ENCODE peak calls at places on chromosome 5, in four cellular contexts. J, U, X and E are unnamed samples.

GRCh38 chr5:170736966-170737365 is 46.6 kb upstream of the GABRP start:
- DNase-seq in X (no peak), J (no peak), U (no peak), E (peak)

GRCh38 chr5:157613385-157614245 is 38.0 kb upstream of the ADAM19 start:
- DNase-seq in J (no peak), U (no peak), X (no peak), E (no peak)

GRCh38 chr5:39399135-39400036 is 25.4 kb downstream of the DAB2 start:
- DNase-seq in J (no peak), U (no peak), X (peak), E (no peak)

GRCh38 chr5:37816883-37817282 is 23.0 kb downstream of the GDNF start:
- DNase-seq in X (no peak), J (no peak), U (no peak), E (no peak)

GRCh38 chr5:113090336-113091106 is 113.9 kb downstream of the DCP2 start:
- DNase-seq in X (no peak), U (no peak), J (no peak), E (no peak)

GRCh38 chr5:73266925-73267775 is 94.2 kb downstream of the TMEM174 start:
- DNase-seq in J (no peak), U (no peak), X (no peak), E (no peak)

GRCh38 chr5:156295434-156295833 is 31.5 kb upstream of the SGCD start:
- DNase-seq in X (no peak), J (no peak), U (no peak), E (no peak)

GRCh38 chr5:38719916-38720315 is 125.9 kb upstream of the OSMR start:
- DNase-seq in X (peak), J (no peak), U (no peak), E (no peak)

GRCh38 chr5:66796306-66797292 is 200.4 kb downstream of the MAST4 start:
- DNase-seq in U (no peak), X (peak), J (no peak), E (no peak)

GRCh38 chr5:10009802-10010201 is 239.9 kb downstream of the ATPSCKMT start:
- DNase-seq in J (no peak), X (no peak), U (no peak), E (no peak)

GRCh38 chr5:62547929-62548678 is 30.5 kb upstream of the LRRC70 start:
- DNase-seq in X (no peak), J (no peak), U (no peak), E (no peak)

GRCh38 chr5:43315262-43315661 is 2.0 kb upstream of the HMGCS1 start:
- DNase-seq in X (no peak), U (no peak), J (no peak), E (no peak)

GRCh38 chr5:96080557-96080956 is 118.9 kb upstream of the ELL2 start:
- DNase-seq in X (peak), U (no peak), J (no peak), E (no peak)

GRCh38 chr5:56545016-56545415 is 270.3 kb upstream of the MAP3K1 start:
- DNase-seq in U (no peak), J (no peak), X (no peak), E (no peak)

GRCh38 chr5:124888622-124889521 is 142.4 kb upstream of the ZNF608 start:
- DNase-seq in U (no peak), J (no peak), X (no peak), E (no peak)

GRCh38 chr5:33837301-33837700 is 54.5 kb downstream of the ADAMTS12 start:
- DNase-seq in X (no peak), U (no peak), J (no peak), E (no peak)

GRCh38 chr5:178668579-178668978 is 41.7 kb upstream of the CLK4 start:
- DNase-seq in J (no peak), X (no peak), U (no peak), E (no peak)

GRCh38 chr5:40755407-40756365 is at the start of gene TTC33:
- DNase-seq in J (peak), X (peak), U (peak), E (peak)
- TF ChIP-seq CTCF in J (no peak), X (peak), U (peak), E (peak)

GRCh38 chr5:122702524-122702875 is 72.4 kb upstream of the SNX2 start:
- DNase-seq in X (no peak), U (no peak), J (no peak), E (no peak)

GRCh38 chr5:122705876-122706275 is 69.0 kb upstream of the SNX2 start:
- DNase-seq in X (no peak), U (no peak), J (no peak), E (no peak)

GRCh38 chr5:122703214-122703613 is 71.7 kb upstream of the SNX2 start:
- DNase-seq in U (no peak), J (no peak), X (no peak), E (no peak)

GRCh38 chr5:122701640-122702523 is 73.0 kb upstream of the SNX2 start:
- DNase-seq in X (no peak), U (peak), J (no peak), E (no peak)

GRCh38 chr5:122704247-122705036 is 70.4 kb upstream of the SNX2 start:
- DNase-seq in X (peak), J (no peak), U (no peak), E (no peak)
- TF ChIP-seq CTCF in X (peak), J (no peak), U (peak), E (peak)

GRCh38 chr5:173055983-173056782 is at the start of gene CREBRF:
- DNase-seq in X (peak), J (peak), U (peak), E (peak)

GRCh38 chr5:173055042-173055721 is 970 bp upstream of the CREBRF start:
- DNase-seq in J (no peak), U (no peak), X (no peak), E (no peak)

GRCh38 chr5:173055722-173055982 is 500 bp upstream of the CREBRF start:
- DNase-seq in U (no peak), J (peak), X (no peak), E (no peak)

GRCh38 chr5:173056783-173057061 is 570 bp downstream of the CREBRF start:
- DNase-seq in X (no peak), U (peak), J (no peak), E (no peak)

DNA sequence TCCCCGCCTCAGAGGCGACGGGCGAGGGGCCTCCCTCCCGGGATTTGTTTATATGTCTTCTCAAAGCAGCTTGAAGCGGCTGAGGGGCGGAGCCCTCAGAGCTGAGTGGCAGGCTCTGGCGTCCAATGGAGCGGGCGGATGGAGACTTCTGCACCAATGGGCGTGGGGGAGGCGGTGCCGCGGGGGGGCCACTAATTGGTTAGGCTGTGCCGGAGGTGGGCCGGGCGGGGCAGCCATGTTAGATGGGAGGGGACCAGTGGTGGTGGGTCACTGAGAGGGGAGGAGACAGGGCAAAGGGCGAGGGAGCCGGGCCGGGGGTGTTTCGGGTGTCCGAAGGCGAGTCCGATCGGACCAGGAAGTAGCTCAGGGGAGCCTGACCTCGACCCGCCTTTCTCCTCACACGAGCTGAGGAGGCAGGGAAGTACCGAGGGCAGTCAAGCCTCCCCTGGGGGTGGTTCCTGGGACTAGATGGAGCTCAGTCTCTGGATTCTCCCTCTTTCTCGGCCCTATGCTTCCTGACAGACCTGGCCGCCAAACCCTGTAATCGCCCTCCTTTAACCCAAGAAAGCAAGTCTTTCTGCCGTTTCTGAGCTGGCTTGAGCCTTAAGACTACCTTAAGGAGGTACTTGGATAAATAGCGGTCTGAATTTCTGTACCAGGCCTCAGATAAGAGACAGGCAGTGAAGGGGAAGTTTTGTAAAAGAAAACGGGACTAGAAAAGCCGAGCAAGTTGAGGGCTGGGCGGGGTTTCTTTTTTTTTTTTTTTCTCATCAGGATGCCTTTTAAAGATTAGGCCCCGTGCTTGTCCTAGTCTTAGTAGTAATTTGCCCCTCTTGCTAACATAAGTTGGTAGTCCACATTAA is 1.1 kb downstream of the CREBRF start:
- DNase-seq in J (peak), U (peak), X (peak), E (peak)
- TF ChIP-seq CTCF in J (no peak), U (no peak), X (peak), E (peak)

DNA sequence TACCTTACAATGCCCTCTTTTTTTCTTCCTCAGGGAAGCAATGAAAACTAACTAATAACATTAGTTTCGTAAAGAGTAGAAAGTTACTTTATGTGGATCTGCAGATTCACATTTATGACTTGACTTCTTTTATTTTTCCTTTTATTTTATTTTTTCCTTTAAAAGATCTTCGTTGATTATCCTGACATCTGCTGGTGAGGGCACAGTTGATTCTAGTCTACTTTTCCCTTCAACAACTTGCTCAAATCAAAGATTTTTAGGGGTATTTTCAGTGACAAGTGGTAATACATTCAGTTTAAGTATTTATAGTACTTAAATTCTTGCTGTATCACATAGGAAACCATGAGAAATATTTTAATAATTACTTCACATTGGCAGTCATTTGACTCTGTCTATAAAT is 4.9 kb downstream of the EDIL3 start:
- DNase-seq in J (no peak), X (peak), U (no peak), E (no peak)
- TF ChIP-seq CTCF in J (no peak), X (peak), U (no peak), E (no peak)

GRCh38 chr5:81425569-81425968 is 31.6 kb upstream of the ACOT12 start:
- DNase-seq in U (peak), X (peak), J (no peak), E (no peak)
- TF ChIP-seq CTCF in U (peak), X (peak), J (no peak), E (peak)

GRCh38 chr5:89418821-89419085 is 535.8 kb upstream of the MEF2C start:
- DNase-seq in J (no peak), U (no peak), X (no peak), E (no peak)

GRCh38 chr5:89417515-89417914 is 534.5 kb upstream of the MEF2C start:
- DNase-seq in U (no peak), X (no peak), J (no peak), E (no peak)

GRCh38 chr5:89421035-89421434 is 538.1 kb upstream of the MEF2C start:
- DNase-seq in U (peak), J (no peak), X (peak), E (no peak)

DNA sequence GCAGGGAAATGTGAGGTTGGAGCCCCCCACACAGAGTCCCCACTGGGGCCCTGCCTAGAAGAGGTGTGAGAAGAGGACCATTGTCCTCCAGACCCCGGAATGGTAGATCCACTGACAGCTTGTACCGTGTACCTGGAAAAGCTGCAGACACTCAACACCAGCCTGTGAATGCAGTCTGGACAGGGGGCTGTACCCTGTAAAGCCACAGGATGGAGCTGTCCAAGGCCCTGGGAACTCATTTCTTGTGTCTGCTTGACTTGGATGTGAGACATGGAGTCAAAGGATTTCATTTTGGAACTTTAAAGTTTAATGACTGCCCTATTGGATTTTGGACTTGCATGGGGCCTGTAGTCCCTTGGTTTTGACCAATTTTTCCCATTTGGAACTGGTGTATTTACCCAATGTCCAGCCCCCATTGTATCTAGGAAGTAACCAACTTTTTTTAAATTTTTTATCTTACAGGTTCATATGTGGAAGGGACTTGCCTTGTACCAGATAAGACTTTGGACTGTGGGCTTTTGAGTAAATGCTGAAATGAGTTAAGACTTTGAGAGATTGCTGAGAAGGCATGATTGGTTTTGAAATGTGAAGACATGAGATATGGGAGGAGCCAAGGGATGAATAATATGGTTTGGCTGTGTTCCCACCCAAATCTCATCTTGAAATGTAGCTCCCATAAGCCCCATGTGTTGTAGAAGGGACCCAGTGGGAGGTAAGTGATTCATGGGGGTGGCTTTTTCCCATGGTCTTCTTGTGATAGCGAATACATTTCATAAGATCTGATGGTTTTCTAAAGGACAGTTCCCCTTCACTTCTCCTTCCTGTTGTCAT is 535.2 kb upstream of the MEF2C start:
- DNase-seq in U (no peak), X (peak), J (no peak), E (no peak)
- TF ChIP-seq CTCF in U (no peak), X (no peak), J (no peak), E (no peak)